ENCODE peak calls at places on chromosomes 16 and 17, in ten cellular contexts. I is HepG2; A is central memory CD8-positive, alpha-beta T cell; Z is right lobe of liver; K is IMR-90; N is T-cell; H is activated naive CD4-positive, alpha-beta T cell treated with anti-CD3 and anti-CD28 coated beads, Interleukin-2, amount 50 U/mL, for 72 hours; U is right cardiac atrium; F is SK-N-SH treated with all-trans-retinoic acid at 6 μM for 48 hours; Q is activated CD8-positive, alpha-beta T cell treated with anti-CD3 and anti-CD28 coated beads for 36 hours. J is an unnamed sample.

GRCh38 chr16:14399397-14400284 is 230.4 kb downstream of the PARN start:
- ATAC-seq in Z (peak), F (peak), I (peak), Q (peak), N (no peak), K (peak), H (peak), U (peak), A (no peak), J (peak)

GRCh38 chr17:45372325-45372869 is 55.6 kb upstream of the MAP3K14 start:
- ATAC-seq in Z (no peak), N (no peak), I (peak), Q (no peak), H (no peak), A (no peak), U (no peak), K (no peak), F (no peak), J (no peak)

GRCh38 chr16:87698241-87698640 is 67.5 kb downstream of the KLHDC4 start:
- ATAC-seq in H (peak), I (no peak), K (no peak), F (no peak), Q (no peak), A (no peak), Z (no peak), N (no peak), U (no peak), J (peak)

GRCh38 chr17:2800367-2800766 is 4.1 kb downstream of the RAP1GAP2 start:
- ATAC-seq in N (no peak), U (peak), F (no peak), K (no peak), H (no peak), Q (no peak), I (no peak), A (no peak), Z (no peak), J (no peak)

GRCh38 chr16:24999088-24999670 is 16.0 kb downstream of the ARHGAP17 start:
- ATAC-seq in K (peak), N (no peak), U (peak), F (peak), Z (peak), H (no peak), Q (no peak), I (no peak), A (no peak), J (no peak)

GRCh38 chr16:87416826-87417471 is 24.8 kb downstream of the MAP1LC3B start:
- ATAC-seq in H (no peak), Z (peak), I (no peak), F (peak), N (no peak), Q (no peak), K (peak), U (no peak), A (no peak), J (no peak)

GRCh38 chr16:29790949-29791844 is 646 bp downstream of the KIF22 start:
- ATAC-seq in Z (no peak), U (no peak), H (no peak), N (peak), F (peak), K (peak), I (peak), Q (peak), A (peak), J (peak)

GRCh38 chr17:60661489-60661888 is 16.2 kb upstream of the BCAS3 start:
- ATAC-seq in A (no peak), Z (no peak), N (no peak), U (no peak), F (no peak), I (no peak), H (no peak), Q (no peak), K (no peak), J (no peak)

GRCh38 chr17:67467500-67468481 is 90.7 kb downstream of the PITPNC1 start:
- ATAC-seq in I (no peak), K (no peak), A (no peak), U (no peak), F (peak), Q (peak), H (peak), Z (no peak), N (no peak), J (peak)

GRCh38 chr17:19275457-19276082 is 38.4 kb downstream of the EPN2 start:
- ATAC-seq in Z (no peak), N (no peak), Q (no peak), H (no peak), I (no peak), A (no peak), F (no peak), K (no peak), U (no peak), J (peak)

GRCh38 chr17:4710693-4711634 is 532 bp downstream of the ARRB2 start:
- ATAC-seq in K (peak), N (no peak), A (peak), H (peak), U (peak), I (peak), F (peak), Z (no peak), Q (no peak), J (peak)

GRCh38 chr16:89881368-89881730 is 8.0 kb downstream of the TCF25 start:
- ATAC-seq in F (no peak), Q (no peak), N (no peak), A (no peak), H (no peak), Z (no peak), K (no peak), I (no peak), U (no peak), J (no peak)

GRCh38 chr16:21959050-21959449 is 5.9 kb downstream of the UQCRC2 start:
- ATAC-seq in U (no peak), K (no peak), A (no peak), N (no peak), H (peak), Z (no peak), Q (peak), F (no peak), I (no peak), J (peak)

GRCh38 chr17:28748852-28749515 is 5.2 kb downstream of the TRAF4 start:
- ATAC-seq in A (no peak), N (no peak), F (no peak), Q (no peak), Z (no peak), K (no peak), I (no peak), U (no peak), H (no peak), J (no peak)

GRCh38 chr17:75010683-75011406 is 1.6 kb upstream of the MRPL58 start:
- ATAC-seq in Q (peak), H (peak), N (no peak), I (no peak), Z (no peak), U (peak), F (peak), A (no peak), K (no peak), J (peak)

GRCh38 chr17:82685291-82685690 is 13.2 kb downstream of the RAB40B start:
- ATAC-seq in N (no peak), H (no peak), Z (no peak), A (no peak), Q (no peak), I (peak), K (no peak), F (no peak), U (no peak), J (no peak)

GRCh38 chr17:8870406-8871040 is 3.0 kb upstream of the PIK3R6 start:
- ATAC-seq in F (no peak), U (no peak), A (no peak), H (no peak), Q (no peak), N (no peak), K (no peak), I (no peak), Z (no peak), J (no peak)

GRCh38 chr16:88953003-88953690 is 23.9 kb downstream of the CBFA2T3 start:
- ATAC-seq in A (no peak), F (peak), H (no peak), U (peak), Z (no peak), K (peak), I (peak), N (no peak), Q (no peak), J (no peak)

GRCh38 chr16:81792828-81793227 is 13.7 kb downstream of the PLCG2 start:
- ATAC-seq in Z (no peak), I (no peak), A (no peak), Q (no peak), H (no peak), U (no peak), F (no peak), N (no peak), K (no peak), J (no peak)

GRCh38 chr17:63665527-63666214 is 34.3 kb downstream of the LIMD2 start:
- ATAC-seq in U (peak), N (no peak), Q (peak), H (no peak), F (no peak), I (no peak), Z (peak), K (no peak), A (no peak), J (no peak)

GRCh38 chr17:28737770-28738679 is 5.8 kb upstream of the TRAF4 start:
- ATAC-seq in I (no peak), K (no peak), Q (peak), H (no peak), Z (no peak), A (peak), N (no peak), F (no peak), U (no peak), J (peak)

GRCh38 chr16:2497641-2498040 is 16.1 kb upstream of the ATP6V0C start:
- ATAC-seq in U (no peak), H (no peak), Z (no peak), Q (no peak), A (no peak), N (no peak), K (no peak), F (no peak), I (no peak), J (no peak)

GRCh38 chr16:20866792-20867191 is 33.4 kb downstream of the DCUN1D3 start:
- ATAC-seq in U (peak), K (no peak), Z (peak), Q (no peak), A (no peak), N (no peak), H (no peak), F (no peak), I (no peak), J (no peak)

GRCh38 chr17:4679652-4680051 is 24.3 kb downstream of the PELP1 start:
- ATAC-seq in N (no peak), I (no peak), A (no peak), U (no peak), Q (no peak), K (peak), Z (peak), F (peak), H (no peak), J (no peak)

GRCh38 chr17:60586288-60586974 is 13.6 kb upstream of the PPM1D start:
- ATAC-seq in F (peak), U (no peak), K (no peak), Z (peak), N (no peak), I (peak), A (no peak), Q (no peak), H (no peak), J (no peak)

GRCh38 chr17:57898487-57899311 is 48.9 kb upstream of the MRPS23 start:
- ATAC-seq in Z (no peak), K (peak), U (peak), F (peak), N (no peak), A (no peak), H (no peak), Q (no peak), I (peak), J (no peak)

GRCh38 chr16:80459331-80459777 is 81.4 kb upstream of the DYNLRB2 start:
- ATAC-seq in H (no peak), N (no peak), U (peak), K (no peak), Q (no peak), A (no peak), Z (peak), I (no peak), F (no peak), J (no peak)

GRCh38 chr16:63617047-63617989 is 1504.5 kb downstream of the CDH11 start:
- ATAC-seq in U (peak), A (no peak), K (no peak), N (no peak), I (no peak), Z (no peak), H (no peak), Q (no peak), F (peak), J (no peak)

J was measured in activated T-helper 17 cell treated with anti-CD3 and anti-CD28 coated beads, Interleukin-2, amount 50 U/mL, for 72 hours.